ENCODE peak calls at places on chromosomes 16 and 17, in five cellular contexts. P, M, Q, S and O are unnamed samples.

GRCh38 chr17:17870292-17870691 is 33.5 kb upstream of the SREBF1 start:
- DNase-seq in P (no peak), M (no peak), Q (no peak), S (no peak), O (no peak)

GRCh38 chr17:44581868-44582267 is 24.6 kb downstream of the FZD2 start:
- DNase-seq in P (no peak), M (no peak), Q (no peak), S (no peak), O (no peak)

GRCh38 chr16:66906916-66907836 is 11.5 kb downstream of the CDH16 start:
- DNase-seq in P (no peak), M (no peak), Q (no peak), S (no peak), O (no peak)

GRCh38 chr16:19245326-19245925 is 40.1 kb upstream of the CLEC19A start:
- DNase-seq in P (no peak), M (no peak), Q (no peak), S (no peak), O (no peak)

GRCh38 chr16:89764711-89765201 is 43.4 kb downstream of the ZNF276 start:
- DNase-seq in P (no peak), M (peak), Q (no peak), S (no peak), O (peak)

GRCh38 chr17:61514491-61514890 is 62.3 kb downstream of the TBX4 start:
- DNase-seq in P (no peak), M (no peak), Q (no peak), S (no peak), O (no peak)

GRCh38 chr16:85423631-85424030 is 189.5 kb upstream of the GSE1 start:
- DNase-seq in P (no peak), M (no peak), Q (no peak), S (no peak), O (no peak)

GRCh38 chr17:64115043-64115698 is 14.8 kb downstream of the ERN1 start:
- DNase-seq in P (no peak), M (no peak), Q (no peak), S (no peak), O (no peak)

GRCh38 chr16:86244188-86244587 is 266.1 kb upstream of the FOXF1 start:
- DNase-seq in P (no peak), M (no peak), Q (no peak), S (no peak), O (no peak)

GRCh38 chr16:82580293-82580900 is 46.4 kb upstream of the CDH13 start:
- DNase-seq in P (no peak), M (no peak), Q (no peak), S (no peak), O (no peak)

GRCh38 chr17:38469875-38470274 is 41.6 kb downstream of the ARHGAP23 start:
- DNase-seq in P (no peak), M (peak), Q (peak), S (no peak), O (no peak)

GRCh38 chr17:68824707-68825106 is 130.5 kb downstream of the ABCA8 start:
- DNase-seq in P (no peak), M (no peak), Q (no peak), S (no peak), O (no peak)

GRCh38 chr17:47999612-48000011 is 28.7 kb downstream of the CDK5RAP3 start:
- DNase-seq in P (no peak), M (peak), Q (peak), S (no peak), O (peak)

GRCh38 chr16:74778646-74779045 is 4.0 kb upstream of the FA2H start:
- DNase-seq in P (no peak), M (no peak), Q (no peak), S (no peak), O (no peak)

GRCh38 chr16:87160752-87161337 is 156.3 kb downstream of the C16orf95 start:
- DNase-seq in P (no peak), M (no peak), Q (no peak), S (no peak), O (no peak)

GRCh38 chr16:74035816-74036215 is 260.8 kb upstream of the PSMD7 start:
- DNase-seq in P (no peak), M (no peak), Q (peak), S (no peak), O (no peak)

GRCh38 chr16:62201911-62202310 is 165.7 kb upstream of the CDH8 start:
- DNase-seq in P (peak), M (no peak), Q (no peak), S (no peak), O (no peak)

GRCh38 chr16:67720236-67720635 is 1.1 kb upstream of the GFOD2 start:
- DNase-seq in P (no peak), M (no peak), Q (no peak), S (no peak), O (no peak)

GRCh38 chr16:23174622-23175021 is 7.9 kb upstream of the SCNN1G start:
- DNase-seq in P (no peak), M (peak), Q (peak), S (peak), O (no peak)

GRCh38 chr16:76985362-76985761 is 205.6 kb upstream of the MON1B start:
- DNase-seq in P (no peak), M (no peak), Q (no peak), S (no peak), O (no peak)

GRCh38 chr16:49491736-49492089 is 118.1 kb downstream of the C16orf78 start:
- DNase-seq in P (peak), M (no peak), Q (no peak), S (no peak), O (peak)

GRCh38 chr16:29996773-29997250 is 771 bp downstream of the INO80E start:
- DNase-seq in P (no peak), M (no peak), Q (no peak), S (no peak), O (no peak)

GRCh38 chr16:55873122-55873521 is 2.1 kb downstream of the CES5A start:
- DNase-seq in P (no peak), M (no peak), Q (no peak), S (no peak), O (no peak)

GRCh38 chr16:55871411-55872038 is 3.6 kb downstream of the CES5A start:
- DNase-seq in P (no peak), M (no peak), Q (no peak), S (no peak), O (no peak)

GRCh38 chr16:55876854-55877253 is 1.7 kb upstream of the CES5A start:
- DNase-seq in P (no peak), M (no peak), Q (peak), S (no peak), O (no peak)

GRCh38 chr16:55872130-55872529 is 3.0 kb downstream of the CES5A start:
- DNase-seq in P (no peak), M (no peak), Q (no peak), S (no peak), O (no peak)

DNA sequence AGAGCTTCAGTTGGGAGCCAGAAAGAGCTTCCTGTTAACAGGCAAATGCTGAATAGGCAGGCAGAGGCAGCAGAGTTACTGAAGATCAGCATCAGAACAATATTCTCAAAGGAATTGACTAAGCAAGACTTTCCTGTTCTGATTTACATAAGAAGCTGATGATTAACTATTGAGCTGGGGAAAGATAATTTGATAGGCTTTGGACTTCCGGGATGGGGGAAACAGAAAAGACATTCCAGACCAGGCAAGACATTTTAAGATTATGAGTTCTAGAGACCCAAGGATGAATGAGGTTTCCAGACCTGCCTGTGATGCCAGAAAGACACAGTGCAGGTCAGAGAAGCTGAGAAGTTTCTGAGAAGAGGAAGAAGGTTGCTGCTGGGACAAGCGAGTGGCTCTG is at the start of gene CES5A:
- DNase-seq in P (no peak), M (no peak), Q (no peak), S (no peak), O (no peak)
- H3K9ac ChIP-seq in P (no peak), M (no peak), Q (no peak), S (no peak), O (no peak)

DNA sequence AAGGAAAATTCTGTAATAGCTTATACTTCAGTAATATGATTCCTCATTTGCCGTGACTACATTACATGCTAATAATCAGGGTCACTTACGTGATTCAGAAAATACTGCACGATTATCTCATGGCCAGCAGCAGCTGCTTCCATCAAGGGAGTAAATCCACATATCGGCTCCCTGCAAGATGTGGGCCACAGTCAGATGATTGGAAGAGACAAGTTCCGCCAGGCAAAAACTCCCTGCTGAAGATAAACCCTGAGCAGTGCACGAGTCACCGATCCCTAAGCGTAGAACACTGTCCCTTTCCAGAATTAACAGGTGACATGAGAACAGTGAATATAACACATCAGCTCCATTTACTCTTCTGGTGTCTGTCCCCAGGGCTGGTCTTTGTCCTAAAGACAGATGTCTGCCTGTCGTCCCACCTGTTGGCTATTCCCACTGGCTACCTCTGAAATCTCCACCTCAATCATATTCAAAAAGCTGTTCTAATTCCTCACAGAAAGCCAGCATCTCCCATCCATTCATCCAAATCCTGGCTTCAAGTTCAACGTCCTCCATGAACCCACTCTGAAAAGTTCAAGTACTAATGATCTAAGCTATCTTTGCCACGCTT is 9.3 kb downstream of the ANKS3 start:
- DNase-seq in P (no peak), M (no peak), Q (no peak), S (no peak), O (no peak)
- H4K8ac ChIP-seq in P (no peak), M (no peak), Q (no peak), S (no peak), O (no peak)

GRCh38 chr16:88466175-88466862 is 13.2 kb downstream of the ZFPM1 start:
- DNase-seq in P (no peak), M (no peak), Q (no peak), S (no peak), O (no peak)

GRCh38 chr16:88465387-88465983 is 12.4 kb downstream of the ZFPM1 start:
- DNase-seq in P (no peak), M (no peak), Q (no peak), S (no peak), O (no peak)

GRCh38 chr16:88468289-88469129 is 15.4 kb downstream of the ZFPM1 start:
- DNase-seq in P (peak), M (peak), Q (peak), S (peak), O (no peak)

GRCh38 chr16:88466949-88467348 is 13.9 kb downstream of the ZFPM1 start:
- DNase-seq in P (no peak), M (no peak), Q (no peak), S (no peak), O (no peak)

DNA sequence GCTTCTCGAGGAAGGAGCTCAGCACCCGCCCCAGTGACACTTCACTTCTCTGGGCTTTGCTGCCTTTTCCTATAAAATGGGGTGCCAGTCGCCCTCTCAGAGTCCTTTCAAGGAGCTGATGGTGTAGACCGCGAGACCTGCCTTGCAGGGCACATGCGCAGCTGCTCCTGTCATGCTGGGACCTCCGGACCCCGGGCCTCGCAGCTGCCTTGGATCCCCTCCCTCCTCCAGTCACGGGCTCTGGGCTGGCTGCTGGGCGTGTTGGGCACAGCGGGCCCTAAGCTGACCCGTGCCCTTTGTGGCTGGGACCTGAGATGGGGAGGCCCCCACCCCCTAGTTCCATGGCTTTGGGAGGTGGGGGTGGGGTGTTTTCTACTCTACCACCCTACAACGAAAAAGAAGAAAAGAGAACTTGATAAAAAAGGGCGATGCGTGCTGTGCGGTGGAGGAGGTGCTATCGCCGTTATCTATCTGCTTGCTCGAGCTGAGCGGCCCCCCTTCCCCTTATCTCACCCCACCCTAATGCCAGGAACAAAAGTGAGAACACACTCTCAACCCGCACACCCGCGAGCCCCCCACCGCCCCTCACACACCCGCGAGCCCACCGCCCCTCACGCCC is 14.5 kb downstream of the ZFPM1 start:
- DNase-seq in P (no peak), M (no peak), Q (no peak), S (no peak), O (no peak)
- H4K91ac ChIP-seq in P (no peak), M (no peak), Q (no peak), S (no peak), O (no peak)

DNA sequence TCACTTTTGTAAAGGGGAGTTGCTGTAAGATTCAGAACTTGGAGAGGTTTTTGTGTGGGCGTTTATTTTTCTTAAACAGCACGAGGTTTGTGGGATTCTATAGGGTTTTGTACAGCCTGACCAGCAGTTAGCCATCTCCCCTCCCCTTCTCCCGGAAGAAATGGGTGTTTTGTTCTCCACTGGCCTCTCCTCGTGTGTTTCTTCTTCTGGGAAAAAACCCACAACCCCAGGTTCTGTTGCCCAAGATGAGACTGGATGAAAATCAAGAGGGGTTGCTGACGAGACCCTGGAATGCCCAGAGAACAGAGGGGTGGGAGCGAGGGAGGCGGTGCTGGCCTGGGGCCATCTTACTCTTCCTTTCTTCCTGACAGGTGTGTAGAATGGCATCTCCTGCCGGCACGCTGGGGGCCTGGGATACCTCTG is 186.1 kb downstream of the MSI2 start:
- DNase-seq in P (no peak), M (peak), Q (peak), S (no peak), O (no peak)
- H3K9ac ChIP-seq in P (no peak), M (no peak), Q (no peak), S (no peak), O (no peak)

GRCh38 chr16:64058685-64059084 is 1063.2 kb downstream of the CDH11 start:
- DNase-seq in P (no peak), M (no peak), Q (no peak), S (no peak), O (no peak)

GRCh38 chr16:64065523-64065922 is 1056.3 kb downstream of the CDH11 start:
- DNase-seq in P (no peak), M (no peak), Q (no peak), S (no peak), O (no peak)

DNA sequence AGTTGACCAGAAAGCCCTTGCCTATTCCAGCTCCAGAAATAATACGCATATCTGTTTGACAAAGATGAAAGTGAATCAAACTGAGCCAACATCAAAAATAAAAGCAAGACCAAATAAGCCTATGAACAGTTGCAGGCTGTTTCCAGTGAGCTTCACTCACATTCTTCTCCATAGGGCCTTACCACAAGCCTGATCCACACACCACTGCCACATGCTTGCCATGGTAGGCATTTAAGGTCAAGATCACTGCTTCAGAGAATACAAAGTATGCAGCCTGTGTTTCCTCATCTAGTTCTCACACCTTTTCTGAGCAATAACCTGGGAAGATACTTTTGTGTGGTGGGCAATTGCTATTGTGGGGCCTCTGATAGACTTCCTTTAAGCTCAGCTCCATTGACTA is 1060.2 kb downstream of the CDH11 start:
- DNase-seq in P (no peak), M (no peak), Q (no peak), S (no peak), O (no peak)
- H4K8ac ChIP-seq in P (no peak), M (no peak), Q (no peak), S (no peak), O (no peak)

GRCh38 chr17:50683434-50684287 is 24.1 kb downstream of the ANKRD40 start:
- DNase-seq in P (no peak), M (no peak), Q (no peak), S (no peak), O (no peak)
- H4K91ac ChIP-seq in P (no peak), M (peak), Q (no peak), S (peak), O (no peak)

DNA sequence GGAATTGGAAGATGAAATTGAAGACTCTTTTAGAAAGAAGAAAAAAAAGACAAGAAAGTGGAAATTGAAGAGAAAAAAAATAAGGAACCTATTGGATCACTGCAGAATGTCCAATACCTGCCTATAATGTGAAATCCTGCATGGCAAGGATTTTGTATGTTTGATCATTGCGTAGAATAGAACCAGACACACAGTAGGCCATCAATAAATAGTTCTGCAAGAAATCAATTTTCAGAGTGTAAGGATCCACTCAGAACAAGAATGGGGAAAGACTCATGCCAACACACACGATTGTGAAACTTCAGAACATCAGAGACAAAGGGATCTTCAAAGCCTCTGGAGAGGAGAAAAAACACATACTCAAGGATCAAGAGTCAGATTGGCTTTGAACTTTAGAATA is 39.7 kb upstream of the DHX40 start:
- DNase-seq in P (no peak), M (no peak), Q (no peak), S (no peak), O (no peak)
- H3K9ac ChIP-seq in P (no peak), M (no peak), Q (no peak), S (no peak), O (no peak)

DNA sequence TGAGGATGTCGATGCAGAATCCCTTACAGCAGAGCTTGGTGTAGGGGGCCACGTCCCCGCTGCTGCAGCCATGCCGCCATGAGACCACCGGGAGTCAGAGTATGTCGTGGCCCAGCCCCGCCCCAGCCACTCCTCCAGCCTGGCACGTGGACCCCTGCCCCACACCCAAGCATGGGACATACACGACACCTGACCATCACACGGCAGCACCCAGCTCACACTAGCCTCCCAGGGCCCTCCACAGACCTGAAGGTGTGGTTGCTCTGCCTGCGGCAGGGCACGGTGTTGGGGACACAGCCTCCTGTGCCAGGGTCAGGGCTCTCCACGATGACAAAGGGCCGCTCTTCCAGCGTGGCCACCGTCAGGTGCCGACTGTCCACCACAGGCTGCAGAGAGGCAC is 9.4 kb downstream of the GRIN2C start:
- DNase-seq in P (no peak), M (no peak), Q (no peak), S (no peak), O (no peak)
- H4K8ac ChIP-seq in P (no peak), M (no peak), Q (no peak), S (no peak), O (no peak)

GRCh38 chr17:73494096-73494954 is 149.9 kb downstream of the SDK2 start:
- DNase-seq in P (no peak), M (no peak), Q (no peak), S (no peak), O (no peak)
- H4K91ac ChIP-seq in P (no peak), M (no peak), Q (no peak), S (no peak), O (no peak)

DNA sequence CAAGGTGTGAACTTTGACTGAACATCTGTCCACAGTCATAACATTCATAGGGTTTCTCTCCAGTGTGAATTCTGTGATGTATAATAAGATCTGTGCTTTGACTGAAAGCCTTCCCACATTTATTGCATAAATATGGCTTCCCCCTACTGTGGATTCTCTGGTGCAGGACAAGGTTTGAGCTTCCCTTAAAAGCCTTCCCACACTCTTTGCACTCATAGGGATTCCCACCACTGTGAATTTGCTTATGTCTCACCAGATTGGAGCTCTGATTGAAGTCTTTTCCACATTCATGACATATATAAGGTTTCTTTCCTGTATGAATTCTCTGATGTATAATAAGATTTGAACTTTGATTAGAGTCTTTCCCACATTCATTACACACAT is 8.3 kb downstream of the ZNF594 start:
- DNase-seq in P (no peak), M (no peak), Q (no peak), S (no peak), O (no peak)
- H3K9ac ChIP-seq in P (no peak), M (no peak), Q (no peak), S (no peak), O (no peak)